ENCODE peak calls at places on chromosomes 4 and X, in four cellular contexts. One of them, this sample, is unnamed.

GRCh38 chr4:13455411-13455810 is 28.7 kb downstream of the RAB28 start:
- DNase-seq in MM.1S: no peak
- DNase-seq in pancreas: no peak
- DNase-seq in uterus: no peak
- DNase-seq in this sample: peak

GRCh38 chr4:182245541-182246245 is 2.5 kb downstream of the TENM3 start:
- DNase-seq in MM.1S: no peak
- DNase-seq in uterus: no peak
- DNase-seq in pancreas: no peak
- DNase-seq in this sample: no peak

GRCh38 chrX:38817004-38817703 is 15.9 kb downstream of the MID1IP1 start:
- DNase-seq in pancreas: peak
- DNase-seq in MM.1S: no peak
- DNase-seq in uterus: peak
- DNase-seq in this sample: no peak

GRCh38 chr4:128427832-128428366 is 140.3 kb upstream of the PGRMC2 start:
- DNase-seq in uterus: no peak
- DNase-seq in MM.1S: peak
- DNase-seq in pancreas: peak
- DNase-seq in this sample: no peak

GRCh38 chr4:55183926-55184599 is 58.7 kb upstream of the KDR start:
- DNase-seq in uterus: no peak
- DNase-seq in pancreas: no peak
- DNase-seq in MM.1S: no peak
- DNase-seq in this sample: no peak

GRCh38 chr4:78032446-78032845 is 24.7 kb upstream of the FRAS1 start:
- DNase-seq in uterus: no peak
- DNase-seq in MM.1S: no peak
- DNase-seq in pancreas: no peak
- DNase-seq in this sample: no peak

GRCh38 chrX:149611619-149612018 is 16.5 kb upstream of the HSFX2 start:
- DNase-seq in MM.1S: no peak
- DNase-seq in uterus: no peak
- DNase-seq in pancreas: no peak
- DNase-seq in this sample: no peak

GRCh38 chrX:12894074-12894691 is 12.2 kb upstream of the TLR8 start:
- DNase-seq in pancreas: no peak
- DNase-seq in uterus: no peak
- DNase-seq in MM.1S: peak
- DNase-seq in this sample: no peak

GRCh38 chrX:105533951-105534350 is 288.4 kb upstream of the NRK start:
- DNase-seq in uterus: no peak
- DNase-seq in MM.1S: no peak
- DNase-seq in pancreas: no peak
- DNase-seq in this sample: no peak

GRCh38 chr4:127622923-127623754 is 9.6 kb upstream of the INTU start:
- DNase-seq in pancreas: peak
- DNase-seq in uterus: peak
- DNase-seq in MM.1S: no peak
- DNase-seq in this sample: peak

GRCh38 chrX:45472968-45473367 is 272.3 kb upstream of the DIPK2B start:
- DNase-seq in pancreas: no peak
- DNase-seq in uterus: no peak
- DNase-seq in MM.1S: no peak
- DNase-seq in this sample: no peak

GRCh38 chr4:18923496-18924161 is 902.1 kb upstream of the LCORL start:
- DNase-seq in pancreas: no peak
- DNase-seq in MM.1S: peak
- DNase-seq in uterus: no peak
- DNase-seq in this sample: no peak

GRCh38 chr4:19193274-19193962 is 1058.3 kb upstream of the SLIT2 start:
- DNase-seq in MM.1S: no peak
- DNase-seq in pancreas: no peak
- DNase-seq in uterus: no peak
- DNase-seq in this sample: no peak

GRCh38 chr4:3366893-3367775 is 74.3 kb downstream of the RGS12 start:
- DNase-seq in uterus: no peak
- DNase-seq in pancreas: no peak
- DNase-seq in MM.1S: no peak
- DNase-seq in this sample: no peak

GRCh38 chr4:173167793-173168395 is 717 bp upstream of the GALNT7 start:
- DNase-seq in MM.1S: peak
- DNase-seq in pancreas: peak
- DNase-seq in uterus: no peak
- DNase-seq in this sample: peak

GRCh38 chr4:136651278-136651667 is 881.0 kb downstream of the PCDH18 start:
- DNase-seq in MM.1S: no peak
- DNase-seq in uterus: no peak
- DNase-seq in pancreas: no peak
- DNase-seq in this sample: no peak

GRCh38 chr4:126860308-126860707 is 772.4 kb upstream of the INTU start:
- DNase-seq in MM.1S: no peak
- DNase-seq in uterus: no peak
- DNase-seq in pancreas: no peak
- DNase-seq in this sample: no peak

GRCh38 chr4:76689079-76689817 is 208.7 kb downstream of the SOWAHB start:
- DNase-seq in uterus: peak
- DNase-seq in MM.1S: peak
- DNase-seq in pancreas: peak
- DNase-seq in this sample: peak

GRCh38 chrX:74788545-74789086 is 136.6 kb downstream of the NEXMIF start:
- DNase-seq in uterus: no peak
- DNase-seq in pancreas: no peak
- DNase-seq in MM.1S: no peak
- DNase-seq in this sample: no peak

GRCh38 chr4:101953949-101954348 is 163.4 kb downstream of the BANK1 start:
- DNase-seq in MM.1S: no peak
- DNase-seq in uterus: no peak
- DNase-seq in pancreas: no peak
- DNase-seq in this sample: no peak

GRCh38 chr4:47933798-47934197 is 19.4 kb upstream of the NFXL1 start:
- DNase-seq in pancreas: no peak
- DNase-seq in MM.1S: peak
- DNase-seq in uterus: no peak
- DNase-seq in this sample: no peak

GRCh38 chr4:75634281-75634680 is 4.0 kb upstream of the CDKL2 start:
- DNase-seq in MM.1S: no peak
- DNase-seq in pancreas: no peak
- DNase-seq in uterus: no peak
- DNase-seq in this sample: no peak

GRCh38 chrX:110081740-110082139 is 78.8 kb downstream of the TMEM164 start:
- DNase-seq in MM.1S: no peak
- DNase-seq in pancreas: no peak
- DNase-seq in uterus: no peak
- DNase-seq in this sample: no peak

GRCh38 chr4:163109967-163110366 is 56.7 kb downstream of the NAF1 start:
- DNase-seq in uterus: no peak
- DNase-seq in MM.1S: peak
- DNase-seq in pancreas: no peak
- DNase-seq in this sample: no peak

GRCh38 chr4:40870076-40870624 is 120.4 kb downstream of the NSUN7 start:
- DNase-seq in uterus: no peak
- DNase-seq in pancreas: no peak
- DNase-seq in MM.1S: no peak
- DNase-seq in this sample: no peak

GRCh38 chr4:89823416-89823815 is 13.5 kb downstream of the SNCA start:
- DNase-seq in uterus: no peak
- DNase-seq in pancreas: no peak
- DNase-seq in MM.1S: no peak
- DNase-seq in this sample: no peak

GRCh38 chr4:142098900-142099299 is 462.5 kb downstream of the IL15 start:
- DNase-seq in uterus: no peak
- DNase-seq in MM.1S: no peak
- DNase-seq in pancreas: no peak
- DNase-seq in this sample: no peak

GRCh38 chrX:114712466-114712865 is 128.6 kb downstream of the HTR2C start:
- DNase-seq in pancreas: no peak
- DNase-seq in uterus: no peak
- DNase-seq in MM.1S: no peak
- DNase-seq in this sample: no peak

GRCh38 chr4:55249476-55249875 is 96.6 kb upstream of the SRD5A3 start:
- DNase-seq in uterus: peak
- DNase-seq in pancreas: no peak
- DNase-seq in MM.1S: no peak
- DNase-seq in this sample: no peak

GRCh38 chr4:183961772-183962171 is 56.7 kb downstream of the STOX2 start:
- DNase-seq in pancreas: no peak
- DNase-seq in uterus: no peak
- DNase-seq in MM.1S: no peak
- DNase-seq in this sample: no peak

GRCh38 chr4:139154952-139155557 is 22.0 kb downstream of the ELF2 start:
- DNase-seq in pancreas: no peak
- DNase-seq in MM.1S: no peak
- DNase-seq in uterus: no peak
- DNase-seq in this sample: no peak
- H3K27ac ChIP-seq in pancreas: no peak
- H3K27ac ChIP-seq in MM.1S: no peak
- H3K27ac ChIP-seq in uterus: no peak
- H3K27ac ChIP-seq in this sample: no peak

DNA sequence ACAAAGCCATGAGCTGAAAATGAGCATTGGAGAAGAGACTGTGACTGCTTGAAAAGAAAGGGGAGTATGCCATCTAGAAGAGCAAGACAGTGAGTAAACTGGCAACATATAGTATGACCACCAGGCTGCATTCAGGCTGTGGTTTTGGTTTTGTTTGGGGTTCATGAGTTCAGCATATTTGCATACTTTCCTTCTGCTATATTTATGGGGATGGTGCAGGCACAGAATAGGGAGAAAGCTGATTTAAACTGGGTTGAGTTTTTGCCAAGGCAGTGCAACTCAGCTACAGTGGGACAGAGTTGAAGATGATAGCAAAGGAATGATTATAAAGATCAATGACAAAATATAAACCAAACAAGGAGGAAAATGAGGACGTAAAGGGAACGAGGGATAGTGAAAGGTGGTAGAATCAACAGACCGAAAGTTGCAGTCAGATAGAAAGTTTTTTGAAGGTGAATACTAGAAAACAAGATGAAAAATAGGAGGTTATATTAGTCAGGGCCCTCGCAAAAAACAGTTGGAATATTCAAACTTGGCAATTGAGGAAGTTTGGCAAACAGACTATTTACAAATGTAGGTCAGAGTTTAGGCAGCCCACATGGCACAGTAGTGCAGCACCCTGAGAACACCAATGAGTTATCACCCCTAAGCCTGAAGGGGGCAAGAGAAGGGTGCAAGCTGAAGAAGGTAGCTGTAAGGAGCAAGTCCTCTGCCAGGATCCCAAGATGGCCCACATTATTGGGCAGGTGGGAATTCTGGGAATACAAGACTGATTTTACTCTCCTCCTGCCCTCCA is 114.8 kb upstream of the MAP9 start:
- DNase-seq in pancreas: no peak
- DNase-seq in MM.1S: peak
- DNase-seq in uterus: no peak
- DNase-seq in this sample: no peak
- H3K4me3 ChIP-seq in pancreas: no peak
- H3K4me3 ChIP-seq in MM.1S: peak
- H3K4me3 ChIP-seq in uterus: no peak
- H3K4me3 ChIP-seq in this sample: no peak

GRCh38 chrX:153381684-153382532 is 19.2 kb downstream of the PNMA6E start:
- DNase-seq in uterus: peak
- DNase-seq in MM.1S: no peak
- DNase-seq in pancreas: peak
- DNase-seq in this sample: no peak
- TF ChIP-seq CTCF in uterus: no peak
- TF ChIP-seq CTCF in MM.1S: peak
- TF ChIP-seq CTCF in pancreas: no peak
- TF ChIP-seq CTCF in this sample: no peak

DNA sequence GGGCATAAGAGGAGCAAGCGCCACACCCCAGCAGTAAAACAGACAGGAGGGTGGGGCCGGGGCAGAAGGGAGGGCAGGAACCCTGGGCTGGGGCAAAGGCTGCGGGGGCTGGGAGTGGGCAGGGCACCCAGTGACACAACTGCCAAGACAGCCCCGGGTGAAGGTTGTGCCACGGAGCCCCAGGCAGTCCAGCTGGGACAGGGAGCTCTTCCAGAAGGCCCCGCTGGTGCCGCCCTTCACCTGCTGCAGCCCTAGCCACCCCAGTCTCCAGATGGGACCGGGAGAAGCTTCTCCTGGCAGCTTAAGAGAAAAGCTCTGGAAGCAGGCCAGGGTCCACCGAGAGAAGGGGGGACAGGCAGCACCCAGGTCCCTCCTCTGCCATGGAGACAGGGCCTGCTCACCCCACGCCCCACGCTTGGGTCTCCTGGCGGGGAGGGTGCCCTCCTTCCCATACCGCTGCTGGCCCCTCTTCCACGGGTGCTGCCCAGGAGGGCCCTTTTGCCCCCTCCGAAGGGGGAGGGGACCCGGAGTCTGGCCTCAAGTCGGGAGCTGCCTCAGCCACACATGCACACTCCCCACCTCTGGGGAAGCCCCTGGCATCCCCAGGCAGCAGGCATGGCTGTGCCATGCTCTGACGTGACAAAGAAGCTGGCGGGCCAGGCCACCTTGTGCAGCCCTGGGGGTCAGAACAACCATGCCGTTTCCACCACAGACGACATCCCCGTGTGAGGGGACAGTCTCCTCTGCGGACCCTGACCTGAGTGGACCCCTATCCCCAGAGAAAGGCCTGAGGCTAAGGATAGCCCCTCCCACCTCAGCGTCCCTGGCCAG is 1.5 kb downstream of the DGKQ start:
- DNase-seq in uterus: no peak
- DNase-seq in pancreas: no peak
- DNase-seq in MM.1S: no peak
- DNase-seq in this sample: peak
- H3K27ac ChIP-seq in uterus: no peak
- H3K27ac ChIP-seq in pancreas: no peak
- H3K27ac ChIP-seq in MM.1S: no peak
- H3K27ac ChIP-seq in this sample: no peak

GRCh38 chr4:103075435-103075893 is 1.1 kb downstream of the SLC9B2 start:
- DNase-seq in MM.1S: peak
- DNase-seq in uterus: no peak
- DNase-seq in pancreas: no peak
- DNase-seq in this sample: no peak
- H3K4me3 ChIP-seq in MM.1S: peak
- H3K4me3 ChIP-seq in uterus: peak
- H3K4me3 ChIP-seq in pancreas: peak
- H3K4me3 ChIP-seq in this sample: peak